ENCODE peak calls at places on chromosome 20, in ten cellular contexts. One of them, this sample, is unnamed.
A peak's percentile ranks its signal among the peaks of the same experiment; 100 is the strongest.

GRCh38 chr20:46402236-46402886 is 4.1 kb downstream of the ELMO2 start:
- DNase-seq in H4: peak; percentile 45
- DNase-seq in mesothelial cell of epicardium: no peak
- DNase-seq in COR-L47: no peak
- DNase-seq in AG04450: no peak
- DNase-seq in stimulated activated CD4-positive, alpha-beta T cell treated with anti-CD3 and anti-CD28 coated beads, Interleukin-2, amount 100 ng/mL, for 48 hours: no peak
- DNase-seq in endothelial cell: no peak
- DNase-seq in cardiac muscle cell: peak; percentile 13
- DNase-seq in naive thymus-derived CD8-positive, alpha-beta T cell: no peak
- DNase-seq in erythroblast: no peak
- DNase-seq in this sample: peak; percentile 8

GRCh38 chr20:56422824-56423189 is 10.7 kb downstream of the CASS4 start:
- DNase-seq in H4: no peak
- DNase-seq in mesothelial cell of epicardium: no peak
- DNase-seq in COR-L47: no peak
- DNase-seq in AG04450: no peak
- DNase-seq in stimulated activated CD4-positive, alpha-beta T cell treated with anti-CD3 and anti-CD28 coated beads, Interleukin-2, amount 100 ng/mL, for 48 hours: no peak
- DNase-seq in endothelial cell: no peak
- DNase-seq in cardiac muscle cell: peak; percentile 56
- DNase-seq in naive thymus-derived CD8-positive, alpha-beta T cell: no peak
- DNase-seq in erythroblast: no peak
- DNase-seq in this sample: no peak

GRCh38 chr20:38145094-38146075 is 19.7 kb downstream of the TGM2 start:
- DNase-seq in H4: no peak
- DNase-seq in mesothelial cell of epicardium: no peak
- DNase-seq in COR-L47: no peak
- DNase-seq in AG04450: no peak
- DNase-seq in stimulated activated CD4-positive, alpha-beta T cell treated with anti-CD3 and anti-CD28 coated beads, Interleukin-2, amount 100 ng/mL, for 48 hours: no peak
- DNase-seq in endothelial cell: no peak
- DNase-seq in cardiac muscle cell: no peak
- DNase-seq in naive thymus-derived CD8-positive, alpha-beta T cell: no peak
- DNase-seq in erythroblast: no peak
- DNase-seq in this sample: no peak

GRCh38 chr20:63060057-63060991 is 53.6 kb upstream of the BHLHE23 start:
- DNase-seq in H4: peak; percentile 92
- DNase-seq in mesothelial cell of epicardium: no peak
- DNase-seq in COR-L47: no peak
- DNase-seq in AG04450: no peak
- DNase-seq in stimulated activated CD4-positive, alpha-beta T cell treated with anti-CD3 and anti-CD28 coated beads, Interleukin-2, amount 100 ng/mL, for 48 hours: no peak
- DNase-seq in endothelial cell: no peak
- DNase-seq in cardiac muscle cell: peak; percentile 58
- DNase-seq in naive thymus-derived CD8-positive, alpha-beta T cell: no peak
- DNase-seq in erythroblast: no peak
- DNase-seq in this sample: peak; percentile 14

GRCh38 chr20:49381558-49382493 is 100.6 kb downstream of the KCNB1 start:
- DNase-seq in H4: peak; percentile 50
- DNase-seq in mesothelial cell of epicardium: peak; percentile 24
- DNase-seq in COR-L47: peak; percentile 94
- DNase-seq in AG04450: no peak
- DNase-seq in stimulated activated CD4-positive, alpha-beta T cell treated with anti-CD3 and anti-CD28 coated beads, Interleukin-2, amount 100 ng/mL, for 48 hours: no peak
- DNase-seq in endothelial cell: no peak
- DNase-seq in cardiac muscle cell: peak; percentile 87
- DNase-seq in naive thymus-derived CD8-positive, alpha-beta T cell: no peak
- DNase-seq in erythroblast: no peak
- DNase-seq in this sample: no peak

GRCh38 chr20:20664795-20665194 is 47.6 kb downstream of the RALGAPA2 start:
- DNase-seq in H4: peak; percentile 57
- DNase-seq in mesothelial cell of epicardium: no peak
- DNase-seq in COR-L47: peak; percentile 11
- DNase-seq in AG04450: no peak
- DNase-seq in stimulated activated CD4-positive, alpha-beta T cell treated with anti-CD3 and anti-CD28 coated beads, Interleukin-2, amount 100 ng/mL, for 48 hours: no peak
- DNase-seq in endothelial cell: peak; percentile 9
- DNase-seq in cardiac muscle cell: peak; percentile 46
- DNase-seq in naive thymus-derived CD8-positive, alpha-beta T cell: peak; percentile 20
- DNase-seq in erythroblast: peak; percentile 42
- DNase-seq in this sample: no peak

GRCh38 chr20:34037121-34037520 is 43.4 kb downstream of the RALY start:
- DNase-seq in H4: no peak
- DNase-seq in mesothelial cell of epicardium: no peak
- DNase-seq in COR-L47: no peak
- DNase-seq in AG04450: no peak
- DNase-seq in stimulated activated CD4-positive, alpha-beta T cell treated with anti-CD3 and anti-CD28 coated beads, Interleukin-2, amount 100 ng/mL, for 48 hours: peak; percentile 23
- DNase-seq in endothelial cell: no peak
- DNase-seq in cardiac muscle cell: no peak
- DNase-seq in naive thymus-derived CD8-positive, alpha-beta T cell: peak; percentile 47
- DNase-seq in erythroblast: peak; percentile 13
- DNase-seq in this sample: no peak

GRCh38 chr20:39117486-39117885 is 155.3 kb downstream of the DHX35 start:
- DNase-seq in H4: peak; percentile 60
- DNase-seq in mesothelial cell of epicardium: no peak
- DNase-seq in COR-L47: no peak
- DNase-seq in AG04450: no peak
- DNase-seq in stimulated activated CD4-positive, alpha-beta T cell treated with anti-CD3 and anti-CD28 coated beads, Interleukin-2, amount 100 ng/mL, for 48 hours: no peak
- DNase-seq in endothelial cell: no peak
- DNase-seq in cardiac muscle cell: peak; percentile 45
- DNase-seq in naive thymus-derived CD8-positive, alpha-beta T cell: no peak
- DNase-seq in erythroblast: no peak
- DNase-seq in this sample: no peak

GRCh38 chr20:50009521-50010454 is 27.0 kb downstream of the SNAI1 start:
- DNase-seq in H4: no peak
- DNase-seq in mesothelial cell of epicardium: no peak
- DNase-seq in COR-L47: no peak
- DNase-seq in AG04450: no peak
- DNase-seq in stimulated activated CD4-positive, alpha-beta T cell treated with anti-CD3 and anti-CD28 coated beads, Interleukin-2, amount 100 ng/mL, for 48 hours: no peak
- DNase-seq in endothelial cell: no peak
- DNase-seq in cardiac muscle cell: no peak
- DNase-seq in naive thymus-derived CD8-positive, alpha-beta T cell: no peak
- DNase-seq in erythroblast: no peak
- DNase-seq in this sample: no peak

GRCh38 chr20:46965124-46965455 is 70.4 kb downstream of the EYA2 start:
- DNase-seq in H4: no peak
- DNase-seq in mesothelial cell of epicardium: no peak
- DNase-seq in COR-L47: no peak
- DNase-seq in AG04450: no peak
- DNase-seq in stimulated activated CD4-positive, alpha-beta T cell treated with anti-CD3 and anti-CD28 coated beads, Interleukin-2, amount 100 ng/mL, for 48 hours: no peak
- DNase-seq in endothelial cell: no peak
- DNase-seq in cardiac muscle cell: no peak
- DNase-seq in naive thymus-derived CD8-positive, alpha-beta T cell: no peak
- DNase-seq in erythroblast: no peak
- DNase-seq in this sample: no peak

GRCh38 chr20:56978475-56978874 is 288.0 kb downstream of the BMP7 start:
- DNase-seq in H4: no peak
- DNase-seq in mesothelial cell of epicardium: no peak
- DNase-seq in COR-L47: no peak
- DNase-seq in AG04450: no peak
- DNase-seq in stimulated activated CD4-positive, alpha-beta T cell treated with anti-CD3 and anti-CD28 coated beads, Interleukin-2, amount 100 ng/mL, for 48 hours: no peak
- DNase-seq in endothelial cell: no peak
- DNase-seq in cardiac muscle cell: no peak
- DNase-seq in naive thymus-derived CD8-positive, alpha-beta T cell: no peak
- DNase-seq in erythroblast: no peak
- DNase-seq in this sample: no peak